ENCODE peak calls at places on chromosome 15, in five cellular contexts. One of them, this sample, is unnamed.

GRCh38 chr15:36666228-36666627 is 86.8 kb downstream of the CDIN1 start:
- DNase-seq in CD8-positive, alpha-beta memory T cell: no peak
- DNase-seq in aorta: no peak
- DNase-seq in uterus: no peak
- DNase-seq in cardiac muscle cell: no peak
- DNase-seq in this sample: no peak

GRCh38 chr15:62644874-62645755 is 397.4 kb upstream of the TPM1 start:
- DNase-seq in CD8-positive, alpha-beta memory T cell: no peak
- DNase-seq in aorta: no peak
- DNase-seq in uterus: no peak
- DNase-seq in cardiac muscle cell: no peak
- DNase-seq in this sample: no peak

GRCh38 chr15:39181901-39182300 is 399.0 kb upstream of the THBS1 start:
- DNase-seq in CD8-positive, alpha-beta memory T cell: no peak
- DNase-seq in aorta: no peak
- DNase-seq in uterus: no peak
- DNase-seq in cardiac muscle cell: no peak
- DNase-seq in this sample: no peak

GRCh38 chr15:101675796-101676582 is 23.8 kb upstream of the TM2D3 start:
- DNase-seq in CD8-positive, alpha-beta memory T cell: no peak
- DNase-seq in aorta: no peak
- DNase-seq in uterus: no peak
- DNase-seq in cardiac muscle cell: peak; percentile 83
- DNase-seq in this sample: no peak

GRCh38 chr15:71448688-71449114 is 333.4 kb downstream of the THSD4 start:
- DNase-seq in CD8-positive, alpha-beta memory T cell: no peak
- DNase-seq in aorta: no peak
- DNase-seq in uterus: peak; percentile 61
- DNase-seq in cardiac muscle cell: peak; percentile 79
- DNase-seq in this sample: no peak

GRCh38 chr15:100944237-100944875 is 25.2 kb downstream of the LRRK1 start:
- DNase-seq in CD8-positive, alpha-beta memory T cell: no peak
- DNase-seq in aorta: no peak
- DNase-seq in uterus: no peak
- DNase-seq in cardiac muscle cell: peak; percentile 18
- DNase-seq in this sample: no peak

GRCh38 chr15:66865622-66866611 is 163.9 kb downstream of the SMAD6 start:
- DNase-seq in CD8-positive, alpha-beta memory T cell: no peak
- DNase-seq in aorta: peak; percentile 65
- DNase-seq in uterus: no peak
- DNase-seq in cardiac muscle cell: no peak
- DNase-seq in this sample: no peak

GRCh38 chr15:62786123-62786825 is 256.3 kb upstream of the TPM1 start:
- DNase-seq in CD8-positive, alpha-beta memory T cell: no peak
- DNase-seq in aorta: no peak
- DNase-seq in uterus: no peak
- DNase-seq in cardiac muscle cell: no peak
- DNase-seq in this sample: no peak

DNA sequence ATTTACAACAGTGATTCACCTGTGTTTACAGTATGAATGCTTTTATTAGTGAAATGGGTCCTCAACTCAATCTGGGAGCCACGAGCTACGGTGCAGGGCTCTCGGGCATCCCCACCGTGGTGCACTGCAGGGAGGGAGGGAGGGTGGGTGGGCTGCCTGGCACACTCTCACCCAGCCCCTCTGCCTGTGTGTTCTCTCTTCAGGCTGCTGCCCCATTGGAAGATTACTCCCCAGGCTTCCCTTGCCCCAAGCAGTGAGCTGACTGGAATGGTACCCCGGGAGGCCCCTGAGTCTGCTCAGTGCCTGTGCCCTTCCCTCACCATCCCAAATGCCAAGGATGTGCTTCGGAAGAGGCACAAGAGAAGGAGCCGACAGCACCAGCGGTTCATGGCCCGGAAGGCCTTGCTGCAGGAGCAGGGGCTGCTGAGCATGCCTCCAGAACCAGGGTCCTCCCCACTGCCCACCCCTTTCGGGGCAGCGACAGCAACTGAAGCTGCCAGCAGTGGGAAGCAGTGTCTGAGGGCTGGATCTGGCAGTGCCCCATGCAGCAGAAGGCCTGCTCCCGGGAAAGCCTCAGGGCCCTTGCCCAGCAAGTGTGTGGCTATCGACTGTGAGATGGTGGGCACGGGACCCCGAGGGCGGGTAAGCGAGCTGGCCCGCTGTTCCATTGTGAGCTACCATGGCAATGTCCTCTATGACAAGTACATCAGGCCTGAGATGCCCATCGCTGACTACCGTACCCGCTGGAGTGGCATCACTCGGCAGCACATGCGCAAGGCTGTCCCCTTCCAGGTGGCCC is 5.0 kb downstream of the AEN start:
- DNase-seq in CD8-positive, alpha-beta memory T cell: no peak
- DNase-seq in aorta: peak; percentile 70
- DNase-seq in uterus: no peak
- DNase-seq in cardiac muscle cell: no peak
- DNase-seq in this sample: no peak
- H3K36me3 ChIP-seq in CD8-positive, alpha-beta memory T cell: peaks cover 20% of the 10 kb centered on the region
- H3K36me3 ChIP-seq in aorta: no peaks in the 10 kb centered on the region
- H3K36me3 ChIP-seq in uterus: no peaks in the 10 kb centered on the region
- H3K36me3 ChIP-seq in cardiac muscle cell: peaks cover 20% of the 10 kb centered on the region
- H3K36me3 ChIP-seq in this sample: no peaks in the 10 kb centered on the region

GRCh38 chr15:98005659-98006058 is 45.2 kb downstream of the ARRDC4 start:
- DNase-seq in CD8-positive, alpha-beta memory T cell: no peak
- DNase-seq in aorta: no peak
- DNase-seq in uterus: no peak
- DNase-seq in cardiac muscle cell: no peak
- DNase-seq in this sample: no peak
- H3K27ac ChIP-seq in CD8-positive, alpha-beta memory T cell: no peak overlapping the region
- H3K27ac ChIP-seq in aorta: no peak overlapping the region
- H3K27ac ChIP-seq in uterus: no peak overlapping the region
- H3K27ac ChIP-seq in cardiac muscle cell: no peak overlapping the region
- H3K27ac ChIP-seq in this sample: no peak overlapping the region

GRCh38 chr15:65100427-65100826 is 14.6 kb downstream of the UBAP1L start:
- DNase-seq in CD8-positive, alpha-beta memory T cell: no peak
- DNase-seq in aorta: no peak
- DNase-seq in uterus: no peak
- DNase-seq in cardiac muscle cell: no peak
- DNase-seq in this sample: no peak

GRCh38 chr15:65101418-65101890 is 13.5 kb downstream of the UBAP1L start:
- DNase-seq in CD8-positive, alpha-beta memory T cell: peak; percentile 14
- DNase-seq in aorta: peak; percentile 93
- DNase-seq in uterus: peak; percentile 79
- DNase-seq in cardiac muscle cell: peak; percentile 82
- DNase-seq in this sample: peak; percentile 41

GRCh38 chr15:65099336-65099735 is 15.7 kb downstream of the UBAP1L start:
- DNase-seq in CD8-positive, alpha-beta memory T cell: no peak
- DNase-seq in aorta: peak; percentile 37
- DNase-seq in uterus: no peak
- DNase-seq in cardiac muscle cell: no peak
- DNase-seq in this sample: no peak

GRCh38 chr15:65102912-65103311 is 12.1 kb downstream of the UBAP1L start:
- DNase-seq in CD8-positive, alpha-beta memory T cell: no peak
- DNase-seq in aorta: no peak
- DNase-seq in uterus: no peak
- DNase-seq in cardiac muscle cell: no peak
- DNase-seq in this sample: no peak

GRCh38 chr15:65101891-65102708 is 12.9 kb downstream of the UBAP1L start:
- DNase-seq in CD8-positive, alpha-beta memory T cell: no peak
- DNase-seq in aorta: no peak
- DNase-seq in uterus: no peak
- DNase-seq in cardiac muscle cell: no peak
- DNase-seq in this sample: no peak
- H3K36me3 ChIP-seq in CD8-positive, alpha-beta memory T cell: peaks cover 17% of the 10 kb centered on the region
- H3K36me3 ChIP-seq in aorta: no peaks in the 10 kb centered on the region
- H3K36me3 ChIP-seq in uterus: no peaks in the 10 kb centered on the region
- H3K36me3 ChIP-seq in cardiac muscle cell: peaks cover 17% of the 10 kb centered on the region
- H3K36me3 ChIP-seq in this sample: no peaks in the 10 kb centered on the region

GRCh38 chr15:56323435-56323834 is 41.8 kb upstream of the TEX9 start:
- DNase-seq in CD8-positive, alpha-beta memory T cell: no peak
- DNase-seq in aorta: no peak
- DNase-seq in uterus: no peak
- DNase-seq in cardiac muscle cell: no peak
- DNase-seq in this sample: no peak
- H3K27ac ChIP-seq in CD8-positive, alpha-beta memory T cell: no peak overlapping the region
- H3K27ac ChIP-seq in aorta: no peak overlapping the region
- H3K27ac ChIP-seq in uterus: no peak overlapping the region
- H3K27ac ChIP-seq in cardiac muscle cell: no peak overlapping the region
- H3K27ac ChIP-seq in this sample: no peak overlapping the region

GRCh38 chr15:29094711-29095110 is 174.9 kb downstream of the NSMCE3 start:
- DNase-seq in CD8-positive, alpha-beta memory T cell: no peak
- DNase-seq in aorta: no peak
- DNase-seq in uterus: no peak
- DNase-seq in cardiac muscle cell: no peak
- DNase-seq in this sample: no peak
- H3K36me3 ChIP-seq in CD8-positive, alpha-beta memory T cell: peaks cover 7% of the 10 kb centered on the region
- H3K36me3 ChIP-seq in aorta: no peaks in the 10 kb centered on the region
- H3K36me3 ChIP-seq in uterus: no peaks in the 10 kb centered on the region
- H3K36me3 ChIP-seq in cardiac muscle cell: no peaks in the 10 kb centered on the region
- H3K36me3 ChIP-seq in this sample: no peaks in the 10 kb centered on the region

DNA sequence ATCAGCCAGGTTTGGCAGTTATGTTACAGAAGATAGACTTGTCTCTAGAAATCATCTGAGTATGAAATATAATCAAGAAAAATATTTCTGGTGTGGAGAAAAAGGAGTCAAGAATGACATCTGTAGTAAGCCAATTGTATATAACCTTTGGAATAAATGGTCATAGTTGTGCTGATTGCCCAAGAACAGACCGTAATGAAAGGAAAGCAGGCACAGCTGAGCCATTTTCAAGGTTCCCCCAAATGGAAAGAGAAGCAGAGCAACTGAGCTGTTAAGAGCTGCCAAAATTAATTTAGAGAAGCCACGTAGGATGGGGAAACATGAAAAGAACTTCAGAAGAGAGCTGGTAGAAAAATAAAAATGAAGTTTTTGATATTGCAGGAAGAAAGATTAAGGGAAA is 26.6 kb downstream of the GOLM2 start:
- DNase-seq in CD8-positive, alpha-beta memory T cell: no peak
- DNase-seq in aorta: no peak
- DNase-seq in uterus: no peak
- DNase-seq in cardiac muscle cell: no peak
- DNase-seq in this sample: no peak
- H3K27ac ChIP-seq in CD8-positive, alpha-beta memory T cell: no peak overlapping the region
- H3K27ac ChIP-seq in aorta: no peak overlapping the region
- H3K27ac ChIP-seq in uterus: no peak overlapping the region
- H3K27ac ChIP-seq in cardiac muscle cell: no peak overlapping the region
- H3K27ac ChIP-seq in this sample: no peak overlapping the region